ENCODE peak calls at places on chromosomes 2 and 18, in eight cellular contexts. Y, Z, B, U, Q, R, F and O are unnamed samples.

GRCh38 chr2:113828086-113828742 is 61.7 kb upstream of the ACTR3 start:
- DNase-seq in Y (no peak), Z (no peak), B (no peak), U (no peak), Q (no peak), R (no peak), F (no peak), O (no peak)

GRCh38 chr18:45997689-45998088 is 30.6 kb upstream of the EPG5 start:
- DNase-seq in Y (no peak), Z (no peak), B (no peak), U (no peak), Q (no peak), R (no peak), F (no peak), O (no peak)

GRCh38 chr2:11742702-11743530 is 3.5 kb upstream of the LPIN1 start:
- DNase-seq in Y (no peak), Z (no peak), B (no peak), U (no peak), Q (no peak), R (no peak), F (no peak), O (no peak)

GRCh38 chr2:237935740-237936452 is 30.9 kb upstream of the UBE2F start:
- DNase-seq in Y (no peak), Z (peak; percentile 89), B (peak; percentile 47), U (no peak), Q (no peak), R (no peak), F (peak; percentile 21), O (peak; percentile 2)

GRCh38 chr2:175840261-175840660 is 161.8 kb downstream of the LNPK start:
- DNase-seq in Y (no peak), Z (no peak), B (peak; percentile 57), U (no peak), Q (no peak), R (no peak), F (no peak), O (no peak)

GRCh38 chr18:39481281-39481680 is 1915.7 kb upstream of the CELF4 start:
- DNase-seq in Y (no peak), Z (no peak), B (no peak), U (no peak), Q (no peak), R (no peak), F (no peak), O (no peak)

GRCh38 chr2:9481257-9481922 is 7.0 kb downstream of the IAH1 start:
- DNase-seq in Y (no peak), Z (peak; percentile 54), B (no peak), U (peak; percentile 35), Q (no peak), R (no peak), F (no peak), O (no peak)

GRCh38 chr2:214096200-214096599 is 314.7 kb upstream of the VWC2L start:
- DNase-seq in Y (no peak), Z (no peak), B (no peak), U (no peak), Q (no peak), R (no peak), F (no peak), O (no peak)

GRCh38 chr2:172334988-172335387 is 92.4 kb upstream of the ITGA6 start:
- DNase-seq in Y (no peak), Z (no peak), B (no peak), U (no peak), Q (no peak), R (no peak), F (no peak), O (no peak)

GRCh38 chr2:193627918-193628254 is 1433.2 kb upstream of the TMEFF2 start:
- DNase-seq in Y (no peak), Z (no peak), B (no peak), U (no peak), Q (no peak), R (no peak), F (no peak), O (no peak)

GRCh38 chr2:227256605-227257004 is 68.4 kb upstream of the MFF start:
- DNase-seq in Y (no peak), Z (peak; percentile 44), B (no peak), U (no peak), Q (no peak), R (no peak), F (no peak), O (no peak)

GRCh38 chr2:193943406-193943960 is 1713.5 kb upstream of the SLC39A10 start:
- DNase-seq in Y (no peak), Z (peak; percentile 27), B (no peak), U (no peak), Q (no peak), R (no peak), F (no peak), O (no peak)

GRCh38 chr2:157433335-157433890 is 10.5 kb downstream of the CYTIP start:
- DNase-seq in Y (no peak), Z (no peak), B (peak; percentile 26), U (peak; percentile 18), Q (no peak), R (no peak), F (no peak), O (no peak)

GRCh38 chr2:54675738-54676137 is 47.7 kb upstream of the EML6 start:
- DNase-seq in Y (no peak), Z (peak; percentile 61), B (peak; percentile 9), U (no peak), Q (no peak), R (no peak), F (no peak), O (no peak)

GRCh38 chr18:63207154-63207790 is 112.3 kb downstream of the BCL2 start:
- DNase-seq in Y (no peak), Z (no peak), B (no peak), U (no peak), Q (no peak), R (no peak), F (no peak), O (no peak)

GRCh38 chr2:25251461-25252273 is 83.3 kb upstream of the POMC start:
- DNase-seq in Y (peak; percentile 75), Z (peak; percentile 49), B (no peak), U (peak; percentile 44), Q (peak; percentile 67), R (peak; percentile 48), F (peak; percentile 72), O (no peak)

GRCh38 chr2:178579006-178579405 is 98.7 kb downstream of the PLEKHA3 start:
- DNase-seq in Y (no peak), Z (no peak), B (peak; percentile 20), U (peak; percentile 8), Q (no peak), R (no peak), F (peak; percentile 76), O (peak; percentile 17)

GRCh38 chr2:239305771-239306170 is 95.0 kb downstream of the HDAC4 start:
- DNase-seq in Y (no peak), Z (no peak), B (no peak), U (no peak), Q (no peak), R (no peak), F (no peak), O (no peak)

GRCh38 chr2:67540962-67541361 is 143.8 kb downstream of the ETAA1 start:
- DNase-seq in Y (no peak), Z (no peak), B (no peak), U (no peak), Q (no peak), R (no peak), F (no peak), O (no peak)

GRCh38 chr2:145842002-145842401 is 1322.1 kb upstream of the ZEB2 start:
- DNase-seq in Y (no peak), Z (peak; percentile 31), B (peak; percentile 7), U (peak; percentile 17), Q (no peak), R (no peak), F (no peak), O (no peak)

DNA sequence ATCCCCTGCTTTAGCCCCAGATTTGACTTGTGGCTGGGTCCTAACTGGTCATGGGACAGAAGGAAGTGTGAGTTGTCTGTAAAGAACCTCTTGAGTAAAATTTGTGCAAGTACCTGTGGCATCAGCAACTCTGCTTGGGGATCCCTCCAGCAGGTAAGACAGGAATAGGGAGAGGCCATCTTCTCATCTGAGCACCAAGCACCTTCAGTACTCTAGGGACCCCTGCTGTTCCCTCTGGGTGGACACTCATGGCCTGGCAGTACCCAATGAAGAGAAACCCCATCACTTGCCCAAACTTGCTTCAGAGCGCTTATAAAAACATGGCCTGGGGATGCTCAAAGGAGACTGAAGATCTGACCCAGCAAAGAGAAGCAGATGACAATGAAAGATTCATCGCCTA is 297.8 kb downstream of the SP3 start:
- DNase-seq in Y (no peak), Z (peak; percentile 67), B (no peak), U (peak; percentile 11), Q (no peak), R (peak; percentile 38), F (no peak), O (no peak)
- TF ChIP-seq CTCF in Y (no peak), Z (peak; percentile 26), B (peak; percentile 11), U (peak; percentile 26), Q (peak; percentile 34), R (peak; percentile 39), F (no peak), O (no peak)

GRCh38 chr18:6874316-6874715 is 144.8 kb downstream of the ARHGAP28 start:
- DNase-seq in Y (no peak), Z (no peak), B (peak; percentile 26), U (peak; percentile 29), Q (no peak), R (no peak), F (no peak), O (no peak)
- TF ChIP-seq CTCF in Y (no peak), Z (no peak), B (peak; percentile 2), U (peak; percentile 18), Q (no peak), R (no peak), F (no peak), O (no peak)

DNA sequence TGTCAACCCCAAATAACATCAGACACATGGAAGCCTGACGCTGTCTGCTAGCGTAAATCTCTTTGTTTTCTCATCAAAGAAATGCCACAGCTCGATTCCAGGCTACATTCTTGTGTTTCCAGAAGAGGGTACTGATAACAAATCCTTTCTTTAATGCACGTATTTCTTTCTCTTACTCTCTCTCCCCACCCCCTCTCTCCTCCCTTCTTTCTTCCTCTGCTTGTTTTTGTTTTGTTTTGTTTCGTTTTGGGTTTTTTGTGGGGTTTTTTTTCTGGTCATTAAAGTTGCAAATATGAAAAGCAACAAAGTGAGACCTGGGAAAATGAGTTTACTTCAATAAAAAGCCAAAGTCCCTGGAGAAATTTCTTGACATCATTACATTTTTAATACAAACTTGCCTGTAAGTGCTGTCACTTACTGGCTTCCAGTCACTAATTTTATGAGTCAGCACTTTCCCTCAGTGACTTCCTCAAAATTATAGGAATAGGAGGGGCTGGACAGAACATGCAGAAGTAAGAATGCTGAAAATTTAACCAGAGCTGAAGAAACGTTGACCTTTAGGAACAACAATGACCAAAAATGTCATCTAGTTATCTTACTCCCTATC is 106.7 kb upstream of the NABP1 start:
- DNase-seq in Y (no peak), Z (peak; percentile 69), B (peak; percentile 84), U (peak; percentile 84), Q (peak; percentile 40), R (no peak), F (peak; percentile 84), O (peak; percentile 71)
- TF ChIP-seq CTCF in Y (peak; percentile 26), Z (peak; percentile 66), B (peak; percentile 53), U (peak; percentile 37), Q (peak; percentile 78), R (peak; percentile 31), F (peak; percentile 11), O (peak; percentile 7)

DNA sequence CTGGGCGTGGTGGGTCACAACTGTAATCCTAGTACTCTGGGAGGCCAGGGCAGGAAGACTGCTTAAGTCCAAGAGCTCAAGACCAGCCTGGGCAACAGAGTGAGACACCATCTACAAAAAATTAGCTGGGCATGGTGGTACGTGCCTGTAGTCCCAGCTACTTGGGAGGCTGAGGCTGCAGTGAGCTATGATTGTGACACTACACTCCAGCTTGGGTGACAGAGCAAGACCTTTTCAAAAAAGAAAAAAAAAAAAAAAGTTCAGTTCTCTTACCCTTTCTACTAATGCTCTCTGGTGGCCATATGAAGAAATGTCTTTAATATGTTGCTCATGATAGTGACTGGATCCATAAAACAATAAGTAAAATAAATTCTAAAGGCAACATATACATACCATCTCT is 14.9 kb downstream of the TYW5 start:
- DNase-seq in Y (no peak), Z (peak; percentile 24), B (peak; percentile 27), U (peak; percentile 30), Q (peak; percentile 16), R (no peak), F (peak; percentile 57), O (peak; percentile 17)
- TF ChIP-seq CTCF in Y (no peak), Z (peak; percentile 18), B (peak; percentile 31), U (peak; percentile 22), Q (peak; percentile 43), R (no peak), F (no peak), O (no peak)